ENCODE peak calls at places on chromosomes 3 and 15, in nine cellular contexts. E is adrenal gland, T is A549, L is transverse colon, G is esophagus muscularis mucosa, A is body of pancreas, Q is stomach, C is heart left ventricle, R is Peyer's patch. V is an unnamed sample. For H3K4me1, the result is how much of the 10 kb centered on the place peaks cover.

GRCh38 chr3:167626490-167626889 is 27.3 kb downstream of the WDR49 start:
- DNase-seq in E (no peak), T (no peak), L (no peak), G (no peak), A (peak), Q (no peak), C (no peak), R (no peak), V (no peak)

GRCh38 chr3:86865506-86865905 is 125.4 kb downstream of the VGLL3 start:
- DNase-seq in E (no peak), T (no peak), L (no peak), G (no peak), A (no peak), Q (no peak), C (no peak), R (no peak), V (no peak)

GRCh38 chr3:141426404-141427034 is 58.2 kb downstream of the ZBTB38 start:
- DNase-seq in E (peak), T (no peak), L (peak), G (no peak), A (peak), Q (peak), C (peak), R (peak), V (peak)

GRCh38 chr3:104779324-104779723 is 587.4 kb upstream of the ALCAM start:
- DNase-seq in E (no peak), T (no peak), L (no peak), G (no peak), A (no peak), Q (no peak), C (no peak), R (no peak), V (peak)

GRCh38 chr15:91049378-91050127 is 27.2 kb upstream of the VPS33B start:
- DNase-seq in E (peak), T (peak), L (peak), G (no peak), A (peak), Q (peak), C (no peak), R (no peak), V (peak)

GRCh38 chr3:138775254-138775595 is 59.5 kb downstream of the PIK3CB start:
- DNase-seq in E (no peak), T (no peak), L (no peak), G (no peak), A (no peak), Q (no peak), C (no peak), R (no peak), V (no peak)

GRCh38 chr3:15535757-15536156 is 14.3 kb upstream of the COLQ start:
- DNase-seq in E (no peak), T (no peak), L (no peak), G (no peak), A (no peak), Q (no peak), C (no peak), R (no peak), V (no peak)

GRCh38 chr3:148360046-148360445 is 337.7 kb upstream of the AGTR1 start:
- DNase-seq in E (no peak), T (no peak), L (no peak), G (no peak), A (no peak), Q (no peak), C (no peak), R (no peak), V (no peak)

GRCh38 chr3:4772171-4772804 is 206.9 kb upstream of the BHLHE40 start:
- DNase-seq in E (peak), T (no peak), L (peak), G (peak), A (peak), Q (peak), C (peak), R (peak), V (peak)

GRCh38 chr3:70360985-70361384 is 48.5 kb upstream of the MDFIC2 start:
- DNase-seq in E (no peak), T (no peak), L (no peak), G (no peak), A (no peak), Q (no peak), C (no peak), R (no peak), V (no peak)

GRCh38 chr3:114848087-114848486 is 299.0 kb downstream of the ZBTB20 start:
- DNase-seq in E (no peak), T (no peak), L (no peak), G (no peak), A (peak), Q (no peak), C (peak), R (no peak), V (peak)

GRCh38 chr15:40584191-40584590 is 9.9 kb upstream of the KNL1 start:
- DNase-seq in E (no peak), T (no peak), L (no peak), G (no peak), A (no peak), Q (no peak), C (no peak), R (no peak), V (no peak)

GRCh38 chr3:155714295-155714718 is 30.6 kb downstream of the PLCH1 start:
- DNase-seq in E (no peak), T (no peak), L (peak), G (no peak), A (peak), Q (no peak), C (no peak), R (no peak), V (no peak)

GRCh38 chr3:18438586-18438985 is 13.4 kb upstream of the SATB1 start:
- DNase-seq in E (no peak), T (no peak), L (no peak), G (no peak), A (no peak), Q (no peak), C (peak), R (peak), V (no peak)

GRCh38 chr3:22236490-22237271 is 485.7 kb upstream of the ZNF385D start:
- DNase-seq in E (no peak), T (no peak), L (no peak), G (no peak), A (no peak), Q (no peak), C (no peak), R (no peak), V (no peak)

GRCh38 chr3:149638401-149639092 is 19.3 kb downstream of the WWTR1 start:
- DNase-seq in E (peak), T (no peak), L (no peak), G (no peak), A (peak), Q (no peak), C (no peak), R (no peak), V (peak)

GRCh38 chr15:78565951-78566774 is 843 bp downstream of the CHRNA5 start:
- DNase-seq in E (no peak), T (peak), L (peak), G (no peak), A (peak), Q (no peak), C (no peak), R (no peak), V (no peak)

GRCh38 chr15:73990250-73991005 is 1.7 kb downstream of the STOML1 start:
- DNase-seq in E (no peak), T (no peak), L (no peak), G (no peak), A (no peak), Q (no peak), C (no peak), R (no peak), V (no peak)

GRCh38 chr3:120615863-120616599 is 19.9 kb downstream of the NDUFB4 start:
- DNase-seq in E (peak), T (no peak), L (peak), G (no peak), A (no peak), Q (no peak), C (peak), R (no peak), V (no peak)

GRCh38 chr15:44710236-44711088 is 661 bp downstream of the PATL2 start:
- DNase-seq in E (peak), T (no peak), L (peak), G (no peak), A (no peak), Q (peak), C (no peak), R (no peak), V (peak)

GRCh38 chr3:66822059-66823009 is 175.8 kb upstream of the KBTBD8 start:
- DNase-seq in E (peak), T (peak), L (peak), G (no peak), A (peak), Q (peak), C (no peak), R (no peak), V (peak)

GRCh38 chr3:50345586-50345985 is at the start of gene ZMYND10:
- DNase-seq in E (peak), T (peak), L (peak), G (no peak), A (peak), Q (peak), C (peak), R (peak), V (peak)

GRCh38 chr3:195162033-195162669 is 108.8 kb downstream of the XXYLT1 start:
- DNase-seq in E (peak), T (no peak), L (no peak), G (no peak), A (peak), Q (no peak), C (no peak), R (no peak), V (no peak)
- TF ChIP-seq POLR2A in E (no peak), T (no peak), L (no peak), G (no peak), A (no peak), Q (no peak), C (no peak), R (no peak), V (no peak)

DNA sequence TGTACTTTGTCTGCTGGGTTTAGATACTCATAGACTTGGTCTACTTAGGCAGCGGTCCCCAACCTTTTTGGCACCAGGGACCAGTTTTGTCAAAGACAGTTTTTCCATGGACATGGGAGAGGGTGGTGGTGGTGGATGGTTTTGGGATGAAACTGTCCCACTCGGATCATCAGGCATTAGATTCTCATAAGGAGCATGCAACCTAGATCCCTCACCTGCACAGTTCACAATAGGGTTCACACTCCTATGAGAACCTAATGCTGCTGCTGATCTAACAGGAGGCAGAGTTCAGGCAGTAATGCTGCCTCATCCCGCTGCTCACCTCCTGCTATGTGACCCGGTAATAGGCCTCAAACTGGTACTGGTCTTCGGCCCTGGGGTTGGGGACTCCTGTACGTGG is 45.3 kb downstream of the CMSS1 start:
- DNase-seq in E (no peak), T (no peak), L (no peak), G (no peak), A (no peak), Q (no peak), C (no peak), R (no peak), V (no peak)
- H3K4me1 ChIP-seq in E (under half), T (under half), L (under half), G (half or more), A (under half), Q (half or more), C (under half), R (under half), V (under half)

GRCh38 chr15:51335538-51335961 is 2.8 kb downstream of the CYP19A1 start:
- DNase-seq in E (no peak), T (no peak), L (no peak), G (no peak), A (no peak), Q (no peak), C (no peak), R (no peak), V (no peak)

GRCh38 chr15:51335087-51335486 is 3.3 kb downstream of the CYP19A1 start:
- DNase-seq in E (no peak), T (no peak), L (no peak), G (no peak), A (no peak), Q (no peak), C (no peak), R (no peak), V (no peak)

GRCh38 chr15:51332211-51333147 is 5.9 kb downstream of the CYP19A1 start:
- DNase-seq in E (no peak), T (no peak), L (no peak), G (no peak), A (no peak), Q (no peak), C (no peak), R (no peak), V (no peak)

GRCh38 chr15:51333571-51333970 is 4.8 kb downstream of the CYP19A1 start:
- DNase-seq in E (no peak), T (no peak), L (no peak), G (no peak), A (no peak), Q (no peak), C (no peak), R (no peak), V (no peak)

GRCh38 chr15:51334011-51334426 is 4.4 kb downstream of the CYP19A1 start:
- DNase-seq in E (no peak), T (no peak), L (no peak), G (no peak), A (no peak), Q (no peak), C (no peak), R (no peak), V (no peak)
- TF ChIP-seq POLR2A in E (no peak), T (no peak), L (no peak), G (no peak), A (no peak), Q (no peak), C (no peak), R (no peak), V (no peak)

GRCh38 chr3:143122608-143123352 is 3.2 kb downstream of the CHST2 start:
- DNase-seq in E (no peak), T (no peak), L (no peak), G (no peak), A (no peak), Q (no peak), C (no peak), R (no peak), V (no peak)

GRCh38 chr3:143122089-143122430 is 2.5 kb downstream of the CHST2 start:
- DNase-seq in E (no peak), T (no peak), L (no peak), G (no peak), A (no peak), Q (no peak), C (peak), R (no peak), V (no peak)

GRCh38 chr3:143124683-143125520 is 5.3 kb downstream of the CHST2 start:
- DNase-seq in E (no peak), T (no peak), L (no peak), G (no peak), A (no peak), Q (no peak), C (no peak), R (no peak), V (no peak)

GRCh38 chr3:143121240-143122088 is 1.9 kb downstream of the CHST2 start:
- DNase-seq in E (peak), T (peak), L (peak), G (peak), A (no peak), Q (peak), C (peak), R (peak), V (peak)

DNA sequence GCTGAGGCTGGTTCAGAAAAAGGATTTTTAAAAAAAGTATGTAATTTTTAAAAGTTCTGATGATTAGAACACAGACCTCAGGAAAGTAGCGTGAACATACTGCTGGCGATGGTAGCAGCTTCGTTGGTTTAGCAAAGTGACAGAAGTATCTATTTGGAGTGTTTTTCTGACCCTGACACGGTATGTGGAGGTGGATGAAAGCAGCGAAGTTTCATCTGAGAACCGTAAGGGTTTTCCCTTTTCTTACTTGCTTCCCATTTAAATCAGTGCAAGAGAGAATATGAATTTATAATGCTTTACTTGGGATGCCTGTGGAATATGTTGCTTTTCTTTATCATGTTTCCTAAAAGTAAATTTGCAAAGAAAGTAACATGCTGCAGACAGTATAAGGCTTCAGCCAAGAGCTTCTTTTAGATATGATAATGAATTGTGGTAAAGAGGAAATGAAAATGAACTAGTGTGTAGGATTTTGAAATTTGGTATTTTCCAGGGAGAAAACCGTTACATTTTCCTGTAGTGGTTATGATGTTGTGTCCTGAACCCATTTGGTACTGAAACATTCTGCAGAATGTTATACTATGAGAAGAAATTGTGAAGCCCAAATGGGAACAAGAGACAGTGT is 3.9 kb downstream of the CHST2 start:
- DNase-seq in E (no peak), T (no peak), L (no peak), G (no peak), A (no peak), Q (no peak), C (no peak), R (no peak), V (no peak)
- H3K4me1 ChIP-seq in E (under half), T (under half), L (under half), G (under half), A (under half), Q (under half), C (under half), R (under half), V (under half)

DNA sequence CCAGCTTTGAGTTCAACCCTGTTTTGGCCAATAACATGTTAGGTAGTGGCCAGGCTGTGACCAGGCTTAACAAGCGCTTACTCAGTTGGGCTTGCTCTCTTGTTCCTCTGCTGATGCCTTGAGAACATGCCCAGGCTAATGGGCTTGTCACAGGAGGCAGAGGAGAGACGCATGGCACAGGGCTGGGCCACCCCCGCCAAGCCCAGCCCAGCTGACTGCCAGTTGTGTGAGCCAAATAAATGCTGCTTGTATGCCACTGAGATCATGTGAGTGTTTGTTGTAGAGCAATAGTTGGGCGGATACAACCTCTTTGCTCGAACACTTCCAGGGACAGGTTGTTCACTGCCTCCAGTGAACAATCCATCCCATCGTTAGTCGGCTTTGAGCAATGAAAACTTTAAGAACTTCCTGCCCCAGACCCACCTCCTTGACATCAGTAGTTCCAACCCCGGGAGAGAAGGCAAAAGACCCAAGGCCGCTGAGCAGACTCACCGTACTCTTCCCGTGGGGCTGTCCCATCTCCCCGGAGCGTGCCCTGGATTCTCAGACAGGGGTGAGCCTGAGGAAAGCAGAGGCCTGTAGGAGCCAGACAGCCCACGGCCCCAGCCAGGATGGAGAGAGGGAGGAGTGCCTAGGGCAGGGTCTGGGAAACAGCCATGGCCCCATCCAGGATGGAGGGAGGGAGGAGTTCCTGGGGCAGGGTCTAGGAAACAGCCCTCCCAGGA is 4.1 kb downstream of the PLA2G4F start:
- DNase-seq in E (peak), T (no peak), L (peak), G (no peak), A (peak), Q (peak), C (no peak), R (no peak), V (no peak)
- TF ChIP-seq POLR2A in E (no peak), T (no peak), L (no peak), G (no peak), A (no peak), Q (no peak), C (no peak), R (no peak), V (no peak)

GRCh38 chr15:66747866-66748265 is 45.8 kb downstream of the SMAD6 start:
- DNase-seq in E (no peak), T (no peak), L (no peak), G (no peak), A (no peak), Q (no peak), C (no peak), R (peak), V (no peak)
- H3K4me1 ChIP-seq in E (under half), T (half or more), L (under half), G (half or more), A (half or more), Q (half or more), C (half or more), R (under half), V (under half)

GRCh38 chr3:9946112-9947024 is 5.8 kb downstream of the PRRT3 start:
- DNase-seq in E (peak), T (peak), L (peak), G (peak), A (peak), Q (peak), C (peak), R (peak), V (peak)
- TF ChIP-seq POLR2A in E (peak), T (peak), L (peak), G (no peak), A (peak), Q (no peak), C (no peak), R (peak), V (no peak)

GRCh38 chr3:152438181-152438580 is 169.5 kb downstream of the MBNL1 start:
- DNase-seq in E (no peak), T (no peak), L (no peak), G (no peak), A (no peak), Q (no peak), C (no peak), R (no peak), V (no peak)

GRCh38 chr3:152438706-152439105 is 170.0 kb downstream of the MBNL1 start:
- DNase-seq in E (no peak), T (no peak), L (no peak), G (no peak), A (no peak), Q (no peak), C (no peak), R (no peak), V (no peak)

GRCh38 chr3:152434142-152434541 is 165.4 kb downstream of the MBNL1 start:
- DNase-seq in E (no peak), T (no peak), L (no peak), G (no peak), A (no peak), Q (no peak), C (no peak), R (no peak), V (no peak)

GRCh38 chr3:152436707-152437615 is 168.2 kb downstream of the MBNL1 start:
- DNase-seq in E (no peak), T (no peak), L (no peak), G (no peak), A (no peak), Q (no peak), C (no peak), R (no peak), V (no peak)
- H3K4me1 ChIP-seq in E (under half), T (under half), L (under half), G (under half), A (under half), Q (under half), C (under half), R (under half), V (under half)

GRCh38 chr3:186869253-186870235 is 27.0 kb downstream of the ADIPOQ start:
- DNase-seq in E (no peak), T (no peak), L (no peak), G (no peak), A (no peak), Q (no peak), C (no peak), R (no peak), V (no peak)

GRCh38 chr3:186870421-186871201 is 28.1 kb downstream of the ADIPOQ start:
- DNase-seq in E (no peak), T (no peak), L (no peak), G (no peak), A (no peak), Q (no peak), C (no peak), R (no peak), V (no peak)

GRCh38 chr3:186875708-186876107 is 33.2 kb downstream of the ADIPOQ start:
- DNase-seq in E (no peak), T (no peak), L (no peak), G (peak), A (no peak), Q (no peak), C (no peak), R (no peak), V (no peak)

GRCh38 chr3:186871403-186871924 is 29.0 kb downstream of the ADIPOQ start:
- DNase-seq in E (no peak), T (no peak), L (no peak), G (no peak), A (no peak), Q (no peak), C (no peak), R (no peak), V (no peak)
- TF ChIP-seq POLR2A in E (no peak), T (no peak), L (no peak), G (no peak), A (no peak), Q (no peak), C (no peak), R (no peak), V (no peak)

V was measured in testis.